ENCODE peak calls at places on chromosomes 16 and 17, in seven cellular contexts. B is astrocyte of the hippocampus, G is GM04503, K is putamen, C is progenitor cell of endocrine pancreas, U is thoracic aorta, A is NCI-H1417. F is an unnamed sample.

GRCh38 chr17:37465058-37465616 is 24.6 kb upstream of the DUSP14 start:
- DNase-seq in U (no peak), G (peak), K (no peak), B (no peak), C (no peak), A (no peak), F (no peak)

GRCh38 chr16:53043986-53044571 is 8.6 kb downstream of the CHD9NB start:
- DNase-seq in K (no peak), A (peak), G (no peak), B (peak), U (no peak), C (no peak), F (peak)

GRCh38 chr16:30414159-30414558 is 6.8 kb downstream of the ZNF771 start:
- DNase-seq in U (no peak), G (no peak), C (no peak), K (no peak), A (no peak), B (no peak), F (no peak)

GRCh38 chr17:30405161-30405560 is 26.4 kb downstream of the CPD start:
- DNase-seq in A (no peak), B (no peak), K (no peak), C (no peak), U (no peak), G (no peak), F (peak)

GRCh38 chr16:54027126-54027922 is 259.3 kb downstream of the IRX3 start:
- DNase-seq in U (no peak), A (no peak), G (peak), K (no peak), B (peak), C (no peak), F (no peak)

GRCh38 chr17:59561042-59561441 is 4.4 kb upstream of the DHX40 start:
- DNase-seq in K (no peak), B (no peak), C (no peak), A (peak), G (no peak), U (no peak), F (peak)

GRCh38 chr16:17470002-17470870 is 524 bp downstream of the XYLT1 start:
- DNase-seq in K (no peak), B (peak), U (no peak), A (peak), G (no peak), C (peak), F (no peak)

GRCh38 chr16:27253526-27253930 is 15.0 kb downstream of the NSMCE1 start:
- DNase-seq in U (no peak), B (peak), G (peak), A (no peak), C (no peak), K (no peak), F (no peak)

GRCh38 chr16:48446534-48446920 is 61.3 kb upstream of the SIAH1 start:
- DNase-seq in K (no peak), C (no peak), G (no peak), U (no peak), B (no peak), A (no peak), F (no peak)

GRCh38 chr17:45895304-45895968 is 1.1 kb downstream of the MAPT start:
- DNase-seq in A (peak), U (no peak), G (peak), C (peak), B (peak), K (peak), F (peak)

GRCh38 chr17:62562656-62563055 is 64.8 kb upstream of the MRC2 start:
- DNase-seq in C (no peak), B (peak), K (no peak), G (peak), U (no peak), A (no peak), F (no peak)

GRCh38 chr17:35079547-35079946 is 16.0 kb upstream of the RFFL start:
- DNase-seq in K (no peak), U (no peak), B (no peak), G (no peak), C (no peak), A (no peak), F (no peak)

GRCh38 chr17:35433075-35433894 is 985 bp upstream of the SLFN12 start:
- DNase-seq in A (no peak), U (peak), G (peak), C (peak), K (no peak), B (peak), F (peak)

GRCh38 chr16:28133666-28134065 is 70.2 kb upstream of the GSG1L start:
- DNase-seq in B (no peak), U (no peak), G (no peak), A (no peak), K (no peak), C (no peak), F (no peak)

GRCh38 chr16:4285167-4285566 is 12.3 kb upstream of the TFAP4 start:
- DNase-seq in G (no peak), U (no peak), B (no peak), C (no peak), A (peak), K (no peak), F (no peak)

GRCh38 chr16:57388359-57389086 is 16.0 kb upstream of the CCL17 start:
- DNase-seq in C (no peak), U (no peak), G (no peak), A (no peak), B (no peak), K (no peak), F (no peak)

GRCh38 chr16:85422374-85423185 is 190.5 kb upstream of the GSE1 start:
- DNase-seq in G (no peak), B (peak), A (peak), K (peak), C (peak), U (no peak), F (peak)

GRCh38 chr17:47275245-47275984 is 21.8 kb downstream of the ITGB3 start:
- DNase-seq in K (no peak), C (peak), A (no peak), B (peak), U (peak), G (no peak), F (peak)

GRCh38 chr17:69246726-69247375 is 18.2 kb upstream of the ABCA10 start:
- DNase-seq in U (no peak), G (no peak), A (peak), B (peak), C (no peak), K (peak), F (peak)

GRCh38 chr17:7281953-7282751 is 634 bp downstream of the SLC2A4 start:
- DNase-seq in K (no peak), A (peak), C (peak), U (no peak), G (no peak), B (no peak), F (peak)

GRCh38 chr16:80583466-80583865 is 42.7 kb downstream of the DYNLRB2 start:
- DNase-seq in G (peak), U (no peak), C (no peak), B (peak), A (no peak), K (no peak), F (no peak)

GRCh38 chr17:18187226-18187625 is 3.6 kb downstream of the ALKBH5 start:
- DNase-seq in C (no peak), A (no peak), B (no peak), U (no peak), G (no peak), K (peak), F (no peak)

GRCh38 chr16:48627148-48627547 is 17.2 kb upstream of the N4BP1 start:
- DNase-seq in U (no peak), G (no peak), C (no peak), B (no peak), A (no peak), K (no peak), F (no peak)

GRCh38 chr17:43874293-43874692 is 27.3 kb downstream of the CD300LG start:
- DNase-seq in U (no peak), G (no peak), A (no peak), B (no peak), C (no peak), K (no peak), F (no peak)

GRCh38 chr17:34503804-34504203 is 75.6 kb upstream of the TMEM132E start:
- DNase-seq in K (peak), G (no peak), C (no peak), A (no peak), U (no peak), B (no peak), F (no peak)

GRCh38 chr16:72872966-72873365 is 175.0 kb downstream of the ZFHX3 start:
- DNase-seq in B (no peak), A (no peak), U (no peak), G (no peak), C (no peak), K (no peak), F (no peak)

GRCh38 chr17:41667280-41668008 is 21.2 kb upstream of the EIF1 start:
- DNase-seq in B (no peak), K (no peak), C (no peak), U (no peak), G (no peak), A (no peak), F (no peak)

GRCh38 chr16:72552675-72553074 is 380.7 kb upstream of the PMFBP1 start:
- DNase-seq in C (no peak), G (peak), A (no peak), B (no peak), K (no peak), U (no peak), F (no peak)

GRCh38 chr16:66416981-66417700 is 10.0 kb upstream of the BEAN1 start:
- DNase-seq in C (no peak), G (peak), A (no peak), U (no peak), K (no peak), B (no peak), F (no peak)

GRCh38 chr17:40447148-40447644 is 3.9 kb downstream of the IGFBP4 start:
- DNase-seq in K (no peak), C (no peak), U (no peak), A (no peak), G (no peak), B (no peak), F (no peak)

GRCh38 chr17:1040216-1040600 is 43.3 kb downstream of the TIMM22 start:
- DNase-seq in A (no peak), C (no peak), U (no peak), K (no peak), B (no peak), G (no peak), F (no peak)

GRCh38 chr16:71670537-71670936 is 44.6 kb downstream of the MARVELD3 start:
- DNase-seq in K (no peak), G (no peak), C (no peak), A (no peak), U (no peak), B (no peak), F (no peak)

GRCh38 chr16:50520451-50521245 is 27.5 kb upstream of the NKD1 start:
- DNase-seq in U (no peak), B (no peak), G (no peak), K (peak), A (no peak), C (no peak), F (no peak)

GRCh38 chr16:66832661-66833305 is 2.0 kb upstream of the NAE1 start:
- DNase-seq in K (no peak), A (no peak), G (no peak), C (no peak), U (no peak), B (no peak), F (no peak)

GRCh38 chr16:13866073-13866472 is 53.9 kb upstream of the ERCC4 start:
- DNase-seq in K (peak), B (peak), U (no peak), G (peak), C (peak), A (peak), F (peak)

GRCh38 chr17:42720996-42721583 is 23.8 kb downstream of the EZH1 start:
- DNase-seq in U (no peak), B (peak), G (no peak), A (peak), C (no peak), K (peak), F (peak)

F was measured in GM23338.